ENCODE peak calls at places on chromosome 17, in seven cellular contexts. K is central memory CD4-positive, alpha-beta T cell; Z is HFFc6; D is omental fat pad; N is nucleus accumbens; R is activated naive CD4-positive, alpha-beta T cell; L is stromal cell of bone marrow. A is an unnamed sample.

GRCh38 chr17:28871056-28871579 is 16.3 kb downstream of the ERAL1 start:
- DNase-seq in L (no peak), K (peak; percentile 29), R (peak; percentile 19), D (no peak), N (no peak), Z (no peak), A (no peak)

GRCh38 chr17:32985357-32985756 is 6.3 kb upstream of the SPACA3 start:
- DNase-seq in K (no peak), D (no peak), R (no peak), L (no peak), Z (no peak), N (no peak), A (no peak)

GRCh38 chr17:59845595-59846390 is 47.0 kb downstream of the TUBD1 start:
- DNase-seq in D (no peak), R (no peak), K (no peak), Z (peak; percentile 65), N (no peak), L (peak; percentile 88), A (peak; percentile 47)

GRCh38 chr17:2560658-2561057 is 32.8 kb upstream of the PAFAH1B1 start:
- DNase-seq in L (no peak), Z (no peak), D (no peak), K (no peak), R (no peak), N (no peak), A (no peak)

GRCh38 chr17:82095777-82096708 is 2.0 kb downstream of the FASN start:
- DNase-seq in R (no peak), N (no peak), Z (no peak), K (no peak), D (no peak), L (no peak), A (no peak)

GRCh38 chr17:2690165-2691068 is 21.1 kb downstream of the CLUH start:
- DNase-seq in D (peak; percentile 10), Z (no peak), R (no peak), L (no peak), K (no peak), N (no peak), A (no peak)

GRCh38 chr17:34125921-34126320 is 129.2 kb upstream of the CCL2 start:
- DNase-seq in R (no peak), D (no peak), Z (no peak), L (no peak), K (no peak), N (no peak), A (no peak)

GRCh38 chr17:65020284-65020683 is 36.3 kb downstream of the GNA13 start:
- DNase-seq in K (no peak), R (no peak), N (no peak), D (no peak), L (no peak), Z (peak; percentile 77), A (no peak)

GRCh38 chr17:13016881-13017622 is 775 bp downstream of the ELAC2 start:
- DNase-seq in K (no peak), D (no peak), N (no peak), Z (peak; percentile 28), L (no peak), R (no peak), A (peak; percentile 43)

GRCh38 chr17:37305406-37305905 is 70.3 kb upstream of the C17orf78 start:
- DNase-seq in Z (no peak), N (no peak), R (no peak), D (no peak), K (no peak), L (no peak), A (no peak)

A was measured in Ammon's horn.